ENCODE peak calls at places on chromosomes 12 and 14, in four cellular contexts. G is endodermal cell, P is psoas muscle, A is pancreas. N is an unnamed sample.

GRCh38 chr12:43848786-43849185 is 12.9 kb downstream of the TMEM117 start:
- DNase-seq in G (no peak), A (no peak), P (no peak), N (no peak)

GRCh38 chr14:35285991-35286564 is 6.1 kb upstream of the PSMA6 start:
- DNase-seq in G (no peak), P (no peak), A (no peak), N (no peak)

GRCh38 chr12:58728397-58728796 is 191.9 kb downstream of the LRIG3 start:
- DNase-seq in G (no peak), P (no peak), A (no peak), N (no peak)

GRCh38 chr12:123757555-123757954 is 4.5 kb upstream of the DNAH10 start:
- DNase-seq in A (no peak), P (peak), G (no peak), N (no peak)

GRCh38 chr14:77565289-77566081 is 51.0 kb downstream of the SPTLC2 start:
- DNase-seq in A (no peak), G (no peak), P (no peak), N (no peak)

GRCh38 chr12:51421266-51421884 is 3.3 kb upstream of the SLC4A8 start:
- DNase-seq in G (peak), P (no peak), A (peak), N (peak)

GRCh38 chr14:57066887-57067513 is 201.7 kb downstream of the EXOC5 start:
- DNase-seq in P (peak), A (peak), G (peak), N (peak)

GRCh38 chr12:23204933-23205778 is 580.2 kb downstream of the ETNK1 start:
- DNase-seq in G (no peak), P (no peak), A (no peak), N (peak)

GRCh38 chr12:132444957-132445883 is 44.7 kb upstream of the FBRSL1 start:
- DNase-seq in P (no peak), A (peak), G (peak), N (no peak)

GRCh38 chr12:53220857-53221202 is 11.2 kb downstream of the RARG start:
- DNase-seq in G (peak), A (peak), P (peak), N (peak)

GRCh38 chr12:53481108-53481442 is 18.2 kb downstream of the MAP3K12 start:
- DNase-seq in G (no peak), P (no peak), A (no peak), N (no peak)

GRCh38 chr14:81386379-81386778 is 13.7 kb downstream of the STON2 start:
- DNase-seq in A (no peak), P (no peak), G (no peak), N (no peak)

GRCh38 chr12:111776836-111777344 is 10.2 kb downstream of the ALDH2 start:
- DNase-seq in P (no peak), A (no peak), G (no peak), N (no peak)
- H3K27ac ChIP-seq in P (peak), A (peak), G (no peak), N (no peak)

DNA sequence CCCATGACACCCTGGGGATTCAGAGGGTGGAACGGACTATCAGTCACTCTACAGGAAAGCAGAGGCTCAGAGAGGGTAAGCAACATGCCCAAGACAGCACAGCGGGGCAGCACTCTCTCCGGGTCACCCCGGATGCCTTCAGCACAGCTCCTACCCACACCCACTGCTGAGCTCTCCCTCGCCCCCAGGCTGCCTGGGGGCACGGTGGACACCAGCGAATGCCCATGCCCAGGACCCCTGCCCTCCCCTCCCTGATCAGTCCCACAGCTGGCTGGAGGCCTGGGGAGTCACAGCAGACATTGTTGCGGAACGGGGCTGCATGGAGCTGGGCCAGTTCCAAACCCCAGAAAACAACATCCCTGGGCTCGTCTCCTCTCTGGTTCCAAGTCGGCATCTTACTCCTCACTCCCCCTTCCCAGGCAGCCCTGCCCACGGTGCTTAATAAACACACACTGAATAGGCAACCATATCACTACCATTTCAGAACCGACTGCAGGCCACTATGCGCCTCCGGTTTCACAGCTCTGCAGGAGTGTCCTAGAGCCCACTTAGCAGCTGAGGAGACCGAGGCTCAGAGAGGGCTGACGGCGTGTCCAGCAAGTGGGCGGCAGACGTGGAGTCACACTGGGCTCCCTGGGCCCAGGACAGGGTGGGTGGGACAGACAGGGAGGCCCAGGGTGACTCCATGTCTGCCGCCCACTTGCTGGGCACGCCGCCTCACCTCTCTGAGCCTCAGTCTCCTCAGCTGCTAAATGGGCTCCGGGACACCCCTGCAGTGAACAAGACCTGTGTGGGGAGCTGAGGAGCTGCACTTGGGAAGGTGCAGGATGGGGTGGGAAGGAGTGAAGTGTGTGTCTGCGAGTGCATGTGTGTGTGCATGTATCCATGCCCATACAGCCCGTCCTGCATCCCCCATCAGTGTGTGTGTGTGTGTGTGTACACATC is 27.0 kb downstream of the CCDC85C start:
- DNase-seq in A (no peak), G (no peak), P (no peak), N (no peak)
- H3K27ac ChIP-seq in A (peak), G (no peak), P (no peak), N (no peak)

DNA sequence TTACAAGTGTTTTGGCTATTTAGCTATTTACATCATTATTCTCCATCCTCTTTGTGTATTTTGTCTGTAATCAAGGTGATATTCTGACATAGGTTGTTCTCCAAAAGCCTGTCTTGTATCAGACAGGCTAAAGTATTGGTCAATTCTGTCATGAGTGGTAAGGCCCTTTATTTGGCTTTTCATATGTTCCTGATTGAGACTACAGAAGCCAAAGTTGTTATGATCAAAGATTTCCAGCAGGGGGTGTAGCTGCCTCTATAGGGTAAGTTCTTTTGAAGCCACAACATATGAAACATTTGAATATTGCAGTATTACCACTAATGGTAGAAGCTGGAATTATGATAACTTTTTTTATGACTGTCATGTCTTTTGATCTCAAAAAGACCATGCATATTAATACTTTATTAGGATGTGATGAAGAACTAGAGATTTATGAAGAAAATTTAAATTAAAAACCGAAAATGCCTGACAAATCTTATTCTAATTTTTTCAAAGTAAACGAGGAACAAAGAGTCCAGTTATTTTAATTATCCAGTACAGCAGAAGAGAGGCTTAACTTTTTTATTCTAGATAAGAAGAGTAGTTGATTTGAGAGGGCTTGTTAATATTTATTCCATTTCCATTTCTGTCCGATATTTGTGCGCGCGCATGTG is 3.4 kb upstream of the ARHGAP5 start:
- DNase-seq in A (no peak), G (peak), P (no peak), N (peak)
- H3K27ac ChIP-seq in A (no peak), G (no peak), P (no peak), N (no peak)

DNA sequence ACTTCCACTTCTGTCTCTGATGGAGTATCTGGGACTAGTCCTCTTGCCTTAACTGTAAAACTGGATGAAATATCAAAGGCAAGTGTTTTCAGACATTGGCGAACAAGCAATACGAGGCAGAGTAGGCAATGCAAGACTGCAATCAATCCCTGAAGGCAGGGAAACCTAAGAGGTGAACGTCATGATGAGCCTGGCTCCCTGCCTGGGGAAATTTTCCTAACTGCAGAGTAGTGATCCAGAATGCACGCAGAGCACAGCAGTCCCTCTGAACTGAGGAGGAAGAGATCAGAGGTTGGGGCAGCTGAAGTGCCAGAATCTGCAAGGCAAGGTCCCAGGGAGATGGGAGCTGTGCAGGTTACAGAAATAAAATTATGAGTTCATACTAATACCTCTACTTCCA is 18.5 kb downstream of the BHLHE41 start:
- DNase-seq in G (peak), P (peak), A (no peak), N (no peak)
- H3K27ac ChIP-seq in G (no peak), P (peak), A (no peak), N (no peak)

GRCh38 chr14:93045965-93046695 is 69.6 kb downstream of the ITPK1 start:
- DNase-seq in A (no peak), G (no peak), P (no peak), N (no peak)

GRCh38 chr14:93045211-93045674 is 70.5 kb downstream of the ITPK1 start:
- DNase-seq in G (peak), A (no peak), P (no peak), N (peak)

GRCh38 chr14:93042968-93043940 is 72.5 kb downstream of the ITPK1 start:
- DNase-seq in A (peak), G (peak), P (peak), N (peak)

GRCh38 chr14:93044116-93044515 is 71.6 kb downstream of the ITPK1 start:
- DNase-seq in A (no peak), G (no peak), P (no peak), N (peak)

GRCh38 chr14:93044601-93045000 is 71.1 kb downstream of the ITPK1 start:
- DNase-seq in A (no peak), P (no peak), G (no peak), N (no peak)
- H3K27ac ChIP-seq in A (peak), P (no peak), G (no peak), N (no peak)